ENCODE peak calls at places on chromosome 17, in five cellular contexts. W is ELF-1, K is cardiac fibroblast, T is mucosa of gallbladder, H is Daoy. J is an unnamed sample.

GRCh38 chr17:73999246-73999645 is 204.2 kb upstream of the RPL38 start:
- DNase-seq in H (no peak), K (no peak), T (no peak), W (no peak), J (no peak)

GRCh38 chr17:66371561-66371960 is 69.1 kb downstream of the PRKCA start:
- DNase-seq in T (no peak), H (peak), W (no peak), K (no peak), J (no peak)

GRCh38 chr17:17896746-17897145 is 60.0 kb upstream of the SREBF1 start:
- DNase-seq in W (no peak), K (no peak), H (no peak), T (no peak), J (no peak)

GRCh38 chr17:27276653-27277156 is 17.2 kb upstream of the WSB1 start:
- DNase-seq in W (peak), H (no peak), T (no peak), K (peak), J (no peak)

GRCh38 chr17:50155115-50155819 is 4.8 kb upstream of the PPP1R9B start:
- DNase-seq in K (peak), T (no peak), W (no peak), H (no peak), J (no peak)

GRCh38 chr17:41284043-41284442 is 8.5 kb downstream of the KRTAP9-7 start:
- DNase-seq in T (no peak), W (no peak), H (no peak), K (no peak), J (no peak)

GRCh38 chr17:49516190-49516589 is 21.1 kb downstream of the NGFR start:
- DNase-seq in K (peak), W (peak), H (no peak), T (no peak), J (no peak)

GRCh38 chr17:10666921-10667320 is 9.8 kb upstream of the MYH3 start:
- DNase-seq in T (no peak), H (no peak), W (no peak), K (no peak), J (no peak)

GRCh38 chr17:78822552-78822951 is 18.1 kb downstream of the USP36 start:
- DNase-seq in H (peak), K (peak), W (no peak), T (no peak), J (no peak)

GRCh38 chr17:7576432-7576937 is 3.0 kb upstream of the CD68 start:
- DNase-seq in W (peak), H (no peak), K (no peak), T (no peak), J (no peak)

GRCh38 chr17:57481901-57482300 is 225.6 kb downstream of the MSI2 start:
- DNase-seq in T (peak), K (peak), W (peak), H (peak), J (no peak)

GRCh38 chr17:62906881-62907280 is 59.2 kb upstream of the TANC2 start:
- DNase-seq in W (no peak), H (no peak), T (no peak), K (no peak), J (no peak)

GRCh38 chr17:10021239-10021638 is 116.2 kb upstream of the RCVRN start:
- DNase-seq in T (peak), H (no peak), K (no peak), W (no peak), J (no peak)

GRCh38 chr17:17448076-17448475 is 28.7 kb upstream of the MED9 start:
- DNase-seq in W (no peak), K (no peak), T (no peak), H (no peak), J (no peak)

GRCh38 chr17:44087319-44087718 is 16.8 kb downstream of the G6PC3 start:
- DNase-seq in T (no peak), H (no peak), W (no peak), K (no peak), J (no peak)

GRCh38 chr17:8739104-8739503 is 5.5 kb downstream of the CCDC42 start:
- DNase-seq in T (no peak), W (peak), H (no peak), K (no peak), J (no peak)

GRCh38 chr17:50337956-50338355 is 8.0 kb upstream of the XYLT2 start:
- DNase-seq in T (no peak), H (no peak), W (no peak), K (no peak), J (no peak)

GRCh38 chr17:39591958-39592954 is 15.5 kb downstream of the NEUROD2 start:
- DNase-seq in K (peak), T (peak), H (peak), W (peak), J (peak)

GRCh38 chr17:6104956-6105355 is 34.8 kb downstream of the WSCD1 start:
- DNase-seq in T (no peak), H (peak), W (no peak), K (no peak), J (no peak)

GRCh38 chr17:49508061-49508865 is 13.2 kb downstream of the NGFR start:
- DNase-seq in T (no peak), H (peak), W (peak), K (peak), J (peak)

GRCh38 chr17:79785017-79785899 is 7.3 kb downstream of the CBX2 start:
- DNase-seq in K (no peak), W (no peak), T (no peak), H (no peak), J (no peak)

GRCh38 chr17:78736526-78737079 is 45.5 kb downstream of the CYTH1 start:
- DNase-seq in T (peak), W (peak), K (no peak), H (no peak), J (peak)

GRCh38 chr17:7313028-7313889 is 1.9 kb downstream of the GPS2 start:
- DNase-seq in H (peak), T (no peak), W (peak), K (no peak), J (no peak)

GRCh38 chr17:39196820-39197331 is 593 bp downstream of the CACNB1 start:
- DNase-seq in W (no peak), H (no peak), T (no peak), K (no peak), J (peak)

GRCh38 chr17:10754861-10755591 is 25.2 kb upstream of the TMEM220 start:
- DNase-seq in W (peak), T (no peak), H (peak), K (no peak), J (no peak)

J was measured in SW480.